ENCODE peak calls at places on chromosomes 1 and 21, in seven cellular contexts. One of them, this sample, is unnamed. For H3K4me1, the result is how much of the 10 kb centered on the place peaks cover.

GRCh38 chr1:231720652-231721325 is 94.2 kb downstream of the DISC1 start:
- DNase-seq in colonic mucosa: no peak
- DNase-seq in HCT116: no peak
- DNase-seq in pancreas: no peak
- DNase-seq in iPS DF 6.9: no peak
- DNase-seq in esophagus squamous epithelium: no peak
- DNase-seq in CD8-positive, alpha-beta memory T cell: no peak
- DNase-seq in this sample: no peak

GRCh38 chr21:15009964-15010363 is 54.8 kb downstream of the NRIP1 start:
- DNase-seq in colonic mucosa: no peak
- DNase-seq in HCT116: no peak
- DNase-seq in pancreas: no peak
- DNase-seq in iPS DF 6.9: no peak
- DNase-seq in esophagus squamous epithelium: no peak
- DNase-seq in CD8-positive, alpha-beta memory T cell: no peak
- DNase-seq in this sample: no peak

GRCh38 chr1:6955357-6956154 is 170.3 kb downstream of the CAMTA1 start:
- DNase-seq in colonic mucosa: no peak
- DNase-seq in HCT116: no peak
- DNase-seq in pancreas: no peak
- DNase-seq in iPS DF 6.9: no peak
- DNase-seq in esophagus squamous epithelium: no peak
- DNase-seq in CD8-positive, alpha-beta memory T cell: no peak
- DNase-seq in this sample: no peak

GRCh38 chr21:43957629-43958362 is 54.3 kb upstream of the TRAPPC10 start:
- DNase-seq in colonic mucosa: no peak
- DNase-seq in HCT116: no peak
- DNase-seq in pancreas: no peak
- DNase-seq in iPS DF 6.9: no peak
- DNase-seq in esophagus squamous epithelium: no peak
- DNase-seq in CD8-positive, alpha-beta memory T cell: no peak
- DNase-seq in this sample: no peak

GRCh38 chr1:18336811-18337210 is 143.9 kb upstream of the KLHDC7A start:
- DNase-seq in colonic mucosa: no peak
- DNase-seq in HCT116: no peak
- DNase-seq in pancreas: no peak
- DNase-seq in iPS DF 6.9: no peak
- DNase-seq in esophagus squamous epithelium: no peak
- DNase-seq in CD8-positive, alpha-beta memory T cell: no peak
- DNase-seq in this sample: no peak

GRCh38 chr1:165894591-165894990 is 67.2 kb downstream of the UCK2 start:
- DNase-seq in colonic mucosa: no peak
- DNase-seq in HCT116: no peak
- DNase-seq in pancreas: no peak
- DNase-seq in iPS DF 6.9: no peak
- DNase-seq in esophagus squamous epithelium: no peak
- DNase-seq in CD8-positive, alpha-beta memory T cell: no peak
- DNase-seq in this sample: no peak

GRCh38 chr21:34008618-34009017 is 64.8 kb upstream of the MRPS6 start:
- DNase-seq in colonic mucosa: no peak
- DNase-seq in HCT116: no peak
- DNase-seq in pancreas: no peak
- DNase-seq in iPS DF 6.9: no peak
- DNase-seq in esophagus squamous epithelium: no peak
- DNase-seq in CD8-positive, alpha-beta memory T cell: no peak
- DNase-seq in this sample: no peak

GRCh38 chr1:50779811-50780210 is 180.3 kb downstream of the FAF1 start:
- DNase-seq in colonic mucosa: no peak
- DNase-seq in HCT116: no peak
- DNase-seq in pancreas: no peak
- DNase-seq in iPS DF 6.9: no peak
- DNase-seq in esophagus squamous epithelium: no peak
- DNase-seq in CD8-positive, alpha-beta memory T cell: no peak
- DNase-seq in this sample: no peak

GRCh38 chr1:41313661-41314131 is 47.5 kb upstream of the FOXO6 start:
- DNase-seq in colonic mucosa: no peak
- DNase-seq in HCT116: peak
- DNase-seq in pancreas: no peak
- DNase-seq in iPS DF 6.9: peak
- DNase-seq in esophagus squamous epithelium: no peak
- DNase-seq in CD8-positive, alpha-beta memory T cell: no peak
- DNase-seq in this sample: no peak

GRCh38 chr1:51302746-51303145 is 27.6 kb downstream of the TTC39A start:
- DNase-seq in colonic mucosa: no peak
- DNase-seq in HCT116: no peak
- DNase-seq in pancreas: no peak
- DNase-seq in iPS DF 6.9: no peak
- DNase-seq in esophagus squamous epithelium: no peak
- DNase-seq in CD8-positive, alpha-beta memory T cell: no peak
- DNase-seq in this sample: no peak

GRCh38 chr1:231931846-231932454 is 305.4 kb downstream of the DISC1 start:
- DNase-seq in colonic mucosa: peak
- DNase-seq in HCT116: peak
- DNase-seq in pancreas: no peak
- DNase-seq in iPS DF 6.9: peak
- DNase-seq in esophagus squamous epithelium: no peak
- DNase-seq in CD8-positive, alpha-beta memory T cell: no peak
- DNase-seq in this sample: no peak

GRCh38 chr1:16984717-16985116 is 4.3 kb upstream of the MFAP2 start:
- DNase-seq in colonic mucosa: peak
- DNase-seq in HCT116: no peak
- DNase-seq in pancreas: no peak
- DNase-seq in iPS DF 6.9: no peak
- DNase-seq in esophagus squamous epithelium: no peak
- DNase-seq in CD8-positive, alpha-beta memory T cell: no peak
- DNase-seq in this sample: peak

GRCh38 chr1:203244776-203245175 is 15.3 kb upstream of the CHIT1 start:
- DNase-seq in colonic mucosa: no peak
- DNase-seq in HCT116: no peak
- DNase-seq in pancreas: no peak
- DNase-seq in iPS DF 6.9: no peak
- DNase-seq in esophagus squamous epithelium: no peak
- DNase-seq in CD8-positive, alpha-beta memory T cell: no peak
- DNase-seq in this sample: no peak

GRCh38 chr1:221741364-221741970 is 422 bp downstream of the DUSP10 start:
- DNase-seq in colonic mucosa: peak
- DNase-seq in HCT116: no peak
- DNase-seq in pancreas: peak
- DNase-seq in iPS DF 6.9: no peak
- DNase-seq in esophagus squamous epithelium: no peak
- DNase-seq in CD8-positive, alpha-beta memory T cell: peak
- DNase-seq in this sample: peak

GRCh38 chr1:181490276-181490675 is 7.0 kb downstream of the CACNA1E start:
- DNase-seq in colonic mucosa: no peak
- DNase-seq in HCT116: no peak
- DNase-seq in pancreas: no peak
- DNase-seq in iPS DF 6.9: no peak
- DNase-seq in esophagus squamous epithelium: no peak
- DNase-seq in CD8-positive, alpha-beta memory T cell: no peak
- DNase-seq in this sample: no peak
- H3K4me3 ChIP-seq in colonic mucosa: no peak
- H3K4me3 ChIP-seq in HCT116: no peak
- H3K4me3 ChIP-seq in pancreas: no peak
- H3K4me3 ChIP-seq in iPS DF 6.9: no peak
- H3K4me3 ChIP-seq in esophagus squamous epithelium: no peak
- H3K4me3 ChIP-seq in CD8-positive, alpha-beta memory T cell: no peak
- H3K4me3 ChIP-seq in this sample: no peak

GRCh38 chr1:225999912-226000337 is 782 bp upstream of the SDE2 start:
- DNase-seq in colonic mucosa: no peak
- DNase-seq in HCT116: no peak
- DNase-seq in pancreas: no peak
- DNase-seq in iPS DF 6.9: no peak
- DNase-seq in esophagus squamous epithelium: no peak
- DNase-seq in CD8-positive, alpha-beta memory T cell: no peak
- DNase-seq in this sample: no peak

GRCh38 chr1:226002667-226003501 is 3.7 kb upstream of the SDE2 start:
- DNase-seq in colonic mucosa: peak
- DNase-seq in HCT116: peak
- DNase-seq in pancreas: peak
- DNase-seq in iPS DF 6.9: peak
- DNase-seq in esophagus squamous epithelium: no peak
- DNase-seq in CD8-positive, alpha-beta memory T cell: no peak
- DNase-seq in this sample: peak

GRCh38 chr1:225999227-225999911 is at the start of gene SDE2:
- DNase-seq in colonic mucosa: peak
- DNase-seq in HCT116: peak
- DNase-seq in pancreas: peak
- DNase-seq in iPS DF 6.9: peak
- DNase-seq in esophagus squamous epithelium: peak
- DNase-seq in CD8-positive, alpha-beta memory T cell: peak
- DNase-seq in this sample: peak

GRCh38 chr1:226001852-226002666 is 2.9 kb upstream of the SDE2 start:
- DNase-seq in colonic mucosa: peak
- DNase-seq in HCT116: no peak
- DNase-seq in pancreas: peak
- DNase-seq in iPS DF 6.9: no peak
- DNase-seq in esophagus squamous epithelium: peak
- DNase-seq in CD8-positive, alpha-beta memory T cell: peak
- DNase-seq in this sample: peak

GRCh38 chr1:226001088-226001487 is 1.9 kb upstream of the SDE2 start:
- DNase-seq in colonic mucosa: no peak
- DNase-seq in HCT116: no peak
- DNase-seq in pancreas: no peak
- DNase-seq in iPS DF 6.9: no peak
- DNase-seq in esophagus squamous epithelium: no peak
- DNase-seq in CD8-positive, alpha-beta memory T cell: no peak
- DNase-seq in this sample: no peak
- H3K4me1 ChIP-seq in colonic mucosa: under half
- H3K4me1 ChIP-seq in HCT116: under half
- H3K4me1 ChIP-seq in pancreas: under half
- H3K4me1 ChIP-seq in iPS DF 6.9: under half
- H3K4me1 ChIP-seq in esophagus squamous epithelium: half or more
- H3K4me1 ChIP-seq in CD8-positive, alpha-beta memory T cell: half or more
- H3K4me1 ChIP-seq in this sample: under half

DNA sequence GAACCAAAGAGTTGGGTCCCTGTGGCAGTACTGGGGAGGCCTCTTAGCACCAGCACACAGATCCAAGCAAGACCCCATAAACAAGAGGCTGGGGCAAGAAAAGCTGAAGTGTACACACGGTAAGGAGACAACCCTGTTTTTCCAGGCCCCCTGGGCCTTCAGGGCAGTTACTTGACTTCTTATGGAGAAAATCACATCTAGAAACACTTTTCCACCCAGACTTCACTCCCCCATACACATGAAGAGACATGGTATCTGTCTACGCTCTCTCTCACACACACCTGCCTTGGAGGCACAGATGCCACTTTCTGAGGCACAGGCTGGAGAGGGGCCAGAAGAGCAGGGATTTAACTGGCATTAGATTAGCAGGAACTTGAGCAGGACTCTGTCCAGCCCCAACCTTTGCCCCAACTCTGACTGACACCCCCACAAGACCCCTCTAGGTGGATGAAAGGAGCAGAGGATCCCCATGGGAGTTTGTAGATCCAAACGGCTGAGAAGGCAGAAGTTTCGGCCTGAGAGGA is 2.2 kb downstream of the CERS2 start:
- DNase-seq in colonic mucosa: no peak
- DNase-seq in HCT116: no peak
- DNase-seq in pancreas: peak
- DNase-seq in iPS DF 6.9: no peak
- DNase-seq in esophagus squamous epithelium: no peak
- DNase-seq in CD8-positive, alpha-beta memory T cell: no peak
- DNase-seq in this sample: no peak
- H3K4me3 ChIP-seq in colonic mucosa: peak
- H3K4me3 ChIP-seq in HCT116: peak
- H3K4me3 ChIP-seq in pancreas: peak
- H3K4me3 ChIP-seq in iPS DF 6.9: no peak
- H3K4me3 ChIP-seq in esophagus squamous epithelium: peak
- H3K4me3 ChIP-seq in CD8-positive, alpha-beta memory T cell: peak
- H3K4me3 ChIP-seq in this sample: peak

GRCh38 chr1:225549821-225550220 is 103.1 kb downstream of the ENAH start:
- DNase-seq in colonic mucosa: no peak
- DNase-seq in HCT116: no peak
- DNase-seq in pancreas: no peak
- DNase-seq in iPS DF 6.9: no peak
- DNase-seq in esophagus squamous epithelium: no peak
- DNase-seq in CD8-positive, alpha-beta memory T cell: no peak
- DNase-seq in this sample: no peak

GRCh38 chr1:225559902-225560301 is 93.0 kb downstream of the ENAH start:
- DNase-seq in colonic mucosa: no peak
- DNase-seq in HCT116: no peak
- DNase-seq in pancreas: no peak
- DNase-seq in iPS DF 6.9: no peak
- DNase-seq in esophagus squamous epithelium: no peak
- DNase-seq in CD8-positive, alpha-beta memory T cell: no peak
- DNase-seq in this sample: no peak

GRCh38 chr1:225555821-225556220 is 97.1 kb downstream of the ENAH start:
- DNase-seq in colonic mucosa: no peak
- DNase-seq in HCT116: no peak
- DNase-seq in pancreas: no peak
- DNase-seq in iPS DF 6.9: no peak
- DNase-seq in esophagus squamous epithelium: no peak
- DNase-seq in CD8-positive, alpha-beta memory T cell: no peak
- DNase-seq in this sample: no peak

GRCh38 chr1:225556694-225557093 is 96.2 kb downstream of the ENAH start:
- DNase-seq in colonic mucosa: no peak
- DNase-seq in HCT116: no peak
- DNase-seq in pancreas: no peak
- DNase-seq in iPS DF 6.9: no peak
- DNase-seq in esophagus squamous epithelium: no peak
- DNase-seq in CD8-positive, alpha-beta memory T cell: no peak
- DNase-seq in this sample: no peak

DNA sequence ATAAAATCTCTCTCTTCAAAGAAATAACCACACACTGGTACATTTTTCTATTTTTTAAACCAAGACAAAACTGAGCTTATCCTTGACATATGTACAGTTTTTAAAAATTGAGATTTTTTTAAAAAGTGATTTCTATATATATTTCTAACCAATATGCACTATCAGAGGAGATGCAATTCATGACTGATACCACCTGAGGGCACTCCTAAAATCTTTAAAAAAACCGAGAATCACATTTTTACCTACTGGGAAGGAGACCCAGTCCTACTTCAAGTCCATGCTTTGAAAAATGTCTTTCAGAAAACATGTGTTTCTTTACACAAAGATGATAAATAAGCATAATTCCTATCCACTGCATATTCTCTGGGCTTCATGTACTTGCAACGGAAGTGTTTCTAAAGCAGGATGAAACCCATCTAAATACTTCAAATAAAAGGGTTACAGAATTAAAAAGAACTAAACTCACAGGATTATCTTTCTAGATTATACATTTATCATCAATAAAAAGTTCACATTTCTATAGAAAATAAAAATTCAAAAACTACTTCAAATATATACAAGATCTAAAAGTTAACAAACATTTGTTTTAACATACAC is 98.6 kb downstream of the ENAH start:
- DNase-seq in colonic mucosa: no peak
- DNase-seq in HCT116: peak
- DNase-seq in pancreas: no peak
- DNase-seq in iPS DF 6.9: no peak
- DNase-seq in esophagus squamous epithelium: no peak
- DNase-seq in CD8-positive, alpha-beta memory T cell: no peak
- DNase-seq in this sample: no peak
- H3K4me1 ChIP-seq in colonic mucosa: under half
- H3K4me1 ChIP-seq in HCT116: under half
- H3K4me1 ChIP-seq in pancreas: under half
- H3K4me1 ChIP-seq in iPS DF 6.9: under half
- H3K4me1 ChIP-seq in esophagus squamous epithelium: under half
- H3K4me1 ChIP-seq in CD8-positive, alpha-beta memory T cell: under half
- H3K4me1 ChIP-seq in this sample: under half

This sample was measured in tibial artery.